ENCODE peak calls at places on chromosomes 6 and 20, in ten cellular contexts. E, Z, N, P, C, Y, V, S, X and L are unnamed samples.

GRCh38 chr6:142846459-142846831 is 98.5 kb downstream of the HIVEP2 start:
- DNase-seq in E (no peak), Z (no peak), N (peak; percentile 44), P (no peak), C (no peak), Y (no peak), V (no peak), S (no peak), X (no peak), L (no peak)

GRCh38 chr20:33977535-33977934 is 16.2 kb upstream of the RALY start:
- DNase-seq in E (no peak), Z (no peak), N (no peak), P (no peak), C (no peak), Y (no peak), V (no peak), S (no peak), X (no peak), L (no peak)

GRCh38 chr20:46801003-46801702 is 91.7 kb downstream of the SLC2A10 start:
- DNase-seq in E (no peak), Z (no peak), N (no peak), P (no peak), C (no peak), Y (no peak), V (no peak), S (no peak), X (no peak), L (no peak)

GRCh38 chr6:89792881-89793280 is 26.7 kb downstream of the MDN1 start:
- DNase-seq in E (no peak), Z (no peak), N (peak; percentile 20), P (no peak), C (peak; percentile 16), Y (no peak), V (no peak), S (no peak), X (no peak), L (no peak)

GRCh38 chr6:10557886-10558285 is 36.7 kb downstream of the GCNT2 start:
- DNase-seq in E (no peak), Z (no peak), N (peak; percentile 32), P (no peak), C (no peak), Y (no peak), V (no peak), S (no peak), X (no peak), L (no peak)

GRCh38 chr6:161215876-161216615 is 57.8 kb downstream of the AGPAT4 start:
- DNase-seq in E (no peak), Z (no peak), N (no peak), P (no peak), C (no peak), Y (no peak), V (no peak), S (no peak), X (no peak), L (no peak)

GRCh38 chr6:167245586-167245985 is 45.5 kb upstream of the UNC93A start:
- DNase-seq in E (no peak), Z (no peak), N (no peak), P (no peak), C (no peak), Y (no peak), V (no peak), S (peak; percentile 20), X (no peak), L (no peak)

GRCh38 chr6:156544046-156544445 is 233.1 kb upstream of the ARID1B start:
- DNase-seq in E (no peak), Z (no peak), N (no peak), P (no peak), C (no peak), Y (no peak), V (no peak), S (no peak), X (no peak), L (no peak)

GRCh38 chr6:165486183-165487137 is 176.6 kb downstream of the PDE10A start:
- DNase-seq in E (no peak), Z (no peak), N (no peak), P (no peak), C (no peak), Y (no peak), V (no peak), S (no peak), X (no peak), L (no peak)

GRCh38 chr20:63241272-63241671 is 5.6 kb downstream of the BIRC7 start:
- DNase-seq in E (no peak), Z (no peak), N (no peak), P (no peak), C (no peak), Y (no peak), V (no peak), S (no peak), X (no peak), L (no peak)

GRCh38 chr20:46021361-46022359 is 7.4 kb upstream of the SLC12A5 start:
- DNase-seq in E (no peak), Z (peak; percentile 42), N (peak; percentile 60), P (peak; percentile 53), C (no peak), Y (no peak), V (peak; percentile 62), S (peak; percentile 68), X (peak; percentile 85), L (peak; percentile 50)

GRCh38 chr6:144768676-144769599 is 483.8 kb downstream of the UTRN start:
- DNase-seq in E (no peak), Z (no peak), N (peak; percentile 93), P (no peak), C (no peak), Y (no peak), V (peak; percentile 1), S (no peak), X (no peak), L (no peak)

GRCh38 chr6:3447005-3447404 is 9.8 kb downstream of the SLC22A23 start:
- DNase-seq in E (no peak), Z (no peak), N (no peak), P (no peak), C (no peak), Y (no peak), V (no peak), S (no peak), X (no peak), L (no peak)

GRCh38 chr6:134870677-134871498 is 79.0 kb downstream of the ALDH8A1 start:
- DNase-seq in E (no peak), Z (no peak), N (peak; percentile 68), P (no peak), C (no peak), Y (no peak), V (no peak), S (no peak), X (no peak), L (no peak)

GRCh38 chr6:56693246-56693607 is 50.5 kb upstream of the DST start:
- DNase-seq in E (no peak), Z (no peak), N (peak; percentile 67), P (no peak), C (peak; percentile 81), Y (no peak), V (peak; percentile 57), S (peak; percentile 86), X (peak; percentile 54), L (peak; percentile 50)

GRCh38 chr6:31706599-31706998 is at the start of gene LY6G6F:
- DNase-seq in E (no peak), Z (no peak), N (no peak), P (no peak), C (no peak), Y (no peak), V (no peak), S (no peak), X (no peak), L (no peak)

GRCh38 chr6:157613011-157613522 is 210.0 kb upstream of the SNX9 start:
- DNase-seq in E (peak; percentile 81), Z (no peak), N (no peak), P (no peak), C (no peak), Y (no peak), V (no peak), S (no peak), X (no peak), L (no peak)